ENCODE peak calls at places on chromosome 1, in six cellular contexts. U is Jurkat, Clone E6-1; C is GM04504; F is lung; O is stimulated activated CD8-positive, alpha-beta memory T cell treated with anti-CD3 and anti-CD28 coated beads, Interleukin-4, amount 100 ng/mL, for 1 hour; H is IMR-90. Q is an unnamed sample.

GRCh38 chr1:20324704-20325406 is 34.2 kb downstream of the VWA5B1 start:
- DNase-seq in F (no peak), U (no peak), H (no peak), O (no peak), C (no peak), Q (no peak)

GRCh38 chr1:81435175-81435574 is 365.6 kb upstream of the ADGRL2 start:
- DNase-seq in O (no peak), H (peak; percentile 7), C (no peak), U (no peak), F (no peak), Q (no peak)

GRCh38 chr1:67146539-67146938 is 11.8 kb upstream of the C1orf141 start:
- DNase-seq in F (no peak), C (no peak), O (no peak), U (no peak), H (no peak), Q (no peak)

GRCh38 chr1:55081905-55082296 is 42.6 kb downstream of the PCSK9 start:
- DNase-seq in H (peak; percentile 33), F (no peak), C (no peak), U (no peak), O (no peak), Q (no peak)

GRCh38 chr1:21220815-21221214 is 44.1 kb upstream of the EIF4G3 start:
- DNase-seq in C (peak; percentile 52), O (no peak), F (no peak), U (no peak), H (peak; percentile 30), Q (no peak)

GRCh38 chr1:208000504-208000903 is 89.6 kb upstream of the CD34 start:
- DNase-seq in F (no peak), U (no peak), O (no peak), H (no peak), C (no peak), Q (no peak)

GRCh38 chr1:228001738-228002535 is 4.9 kb upstream of the WNT3A start:
- DNase-seq in F (no peak), U (no peak), H (no peak), O (no peak), C (no peak), Q (no peak)

GRCh38 chr1:233662503-233663105 is 48.7 kb downstream of the KCNK1 start:
- DNase-seq in O (no peak), H (peak; percentile 1), U (no peak), F (no peak), C (no peak), Q (no peak)

GRCh38 chr1:193068013-193068412 is 8.6 kb downstream of the RO60 start:
- DNase-seq in F (no peak), O (no peak), H (no peak), C (no peak), U (no peak), Q (no peak)

GRCh38 chr1:238658766-238659165 is 727.6 kb upstream of the CHRM3 start:
- DNase-seq in F (no peak), U (no peak), H (peak; percentile 74), O (no peak), C (no peak), Q (no peak)

Q was measured in effector memory CD4-positive, alpha-beta T cell.